ENCODE peak calls at places on chromosome 18, in four cellular contexts. R, I, S and A are unnamed samples.

GRCh38 chr18:36829362-36830140 is 624 bp downstream of the KIAA1328 start:
- DNase-seq in R (no peak), I (no peak), S (no peak), A (peak)

GRCh38 chr18:55861266-55861665 is 273.3 kb upstream of the TCF4 start:
- DNase-seq in R (no peak), I (peak), S (no peak), A (no peak)

GRCh38 chr18:2906522-2907458 is 60.0 kb downstream of the EMILIN2 start:
- DNase-seq in R (peak), I (no peak), S (peak), A (peak)

GRCh38 chr18:67634631-67635338 is 118.3 kb upstream of the DSEL start:
- DNase-seq in R (no peak), I (no peak), S (no peak), A (no peak)

GRCh38 chr18:21191596-21192307 is 50.3 kb upstream of the GREB1L start:
- DNase-seq in R (no peak), I (peak), S (peak), A (peak)

GRCh38 chr18:68399721-68400120 is 315.2 kb downstream of the TMX3 start:
- DNase-seq in R (no peak), I (no peak), S (no peak), A (no peak)

GRCh38 chr18:79507076-79507545 is 111.4 kb downstream of the NFATC1 start:
- DNase-seq in R (no peak), I (peak), S (peak), A (no peak)

GRCh38 chr18:7090771-7091170 is 26.8 kb downstream of the LAMA1 start:
- DNase-seq in R (no peak), I (no peak), S (no peak), A (no peak)

GRCh38 chr18:60411715-60412114 is 39.1 kb upstream of the MC4R start:
- DNase-seq in R (no peak), I (no peak), S (no peak), A (no peak)

GRCh38 chr18:44781890-44782289 is 101.2 kb downstream of the SETBP1 start:
- DNase-seq in R (no peak), I (peak), S (no peak), A (no peak)

GRCh38 chr18:8951491-8951890 is 151.0 kb upstream of the NDUFV2 start:
- DNase-seq in R (no peak), I (no peak), S (no peak), A (no peak)

GRCh38 chr18:14912967-14913366 is 165.0 kb downstream of the ANKRD30B start:
- DNase-seq in R (no peak), I (no peak), S (no peak), A (no peak)

GRCh38 chr18:41906528-41907256 is 48.3 kb upstream of the PIK3C3 start:
- DNase-seq in R (no peak), I (peak), S (no peak), A (peak)

GRCh38 chr18:79353238-79353637 is 42.5 kb upstream of the NFATC1 start:
- DNase-seq in R (no peak), I (peak), S (no peak), A (no peak)

GRCh38 chr18:7789853-7790552 is 222.9 kb downstream of the PTPRM start:
- DNase-seq in R (no peak), I (no peak), S (no peak), A (peak)

GRCh38 chr18:36814994-36815393 is 13.8 kb downstream of the TPGS2 start:
- DNase-seq in R (no peak), I (no peak), S (no peak), A (no peak)

GRCh38 chr18:1528964-1529509 is 624.4 kb downstream of the ADCYAP1 start:
- DNase-seq in R (no peak), I (no peak), S (no peak), A (no peak)

GRCh38 chr18:4870177-4870773 is 326.8 kb downstream of the AKAIN1 start:
- DNase-seq in R (no peak), I (no peak), S (no peak), A (no peak)

GRCh38 chr18:25830787-25831186 is 259.6 kb downstream of the SS18 start:
- DNase-seq in R (no peak), I (peak), S (no peak), A (no peak)

GRCh38 chr18:10482985-10483949 is 28.8 kb downstream of the APCDD1 start:
- DNase-seq in R (no peak), I (no peak), S (no peak), A (no peak)

GRCh38 chr18:10488022-10488421 is 33.6 kb downstream of the APCDD1 start:
- DNase-seq in R (no peak), I (no peak), S (no peak), A (no peak)

GRCh38 chr18:10485475-10485874 is 31.0 kb downstream of the APCDD1 start:
- DNase-seq in R (no peak), I (no peak), S (no peak), A (no peak)

GRCh38 chr18:10490401-10491289 is 35.2 kb upstream of the NAPG start:
- DNase-seq in R (peak), I (no peak), S (no peak), A (no peak)

DNA sequence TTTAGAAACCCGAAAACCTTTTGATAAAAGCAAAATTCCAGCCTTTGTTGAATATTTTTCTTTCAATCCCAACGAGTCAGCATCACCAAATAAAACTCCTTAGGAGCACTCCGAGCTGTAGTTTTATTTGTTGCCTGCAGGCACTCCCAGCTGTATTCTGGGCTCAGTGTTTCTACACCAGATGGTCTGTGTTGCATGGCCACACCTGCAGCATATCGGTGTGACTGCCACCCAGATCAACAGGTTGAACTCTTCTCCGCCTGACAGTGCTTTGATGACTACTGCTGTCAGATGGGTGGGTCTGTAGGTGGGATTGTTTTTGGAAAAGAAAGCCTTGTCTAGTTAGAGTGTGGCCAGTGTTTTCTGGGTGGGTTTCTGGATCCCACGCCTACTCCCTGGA is 32.7 kb downstream of the APCDD1 start:
- DNase-seq in R (no peak), I (no peak), S (no peak), A (no peak)
- TF ChIP-seq CTCF in R (no peak), I (no peak), S (no peak), A (no peak)

DNA sequence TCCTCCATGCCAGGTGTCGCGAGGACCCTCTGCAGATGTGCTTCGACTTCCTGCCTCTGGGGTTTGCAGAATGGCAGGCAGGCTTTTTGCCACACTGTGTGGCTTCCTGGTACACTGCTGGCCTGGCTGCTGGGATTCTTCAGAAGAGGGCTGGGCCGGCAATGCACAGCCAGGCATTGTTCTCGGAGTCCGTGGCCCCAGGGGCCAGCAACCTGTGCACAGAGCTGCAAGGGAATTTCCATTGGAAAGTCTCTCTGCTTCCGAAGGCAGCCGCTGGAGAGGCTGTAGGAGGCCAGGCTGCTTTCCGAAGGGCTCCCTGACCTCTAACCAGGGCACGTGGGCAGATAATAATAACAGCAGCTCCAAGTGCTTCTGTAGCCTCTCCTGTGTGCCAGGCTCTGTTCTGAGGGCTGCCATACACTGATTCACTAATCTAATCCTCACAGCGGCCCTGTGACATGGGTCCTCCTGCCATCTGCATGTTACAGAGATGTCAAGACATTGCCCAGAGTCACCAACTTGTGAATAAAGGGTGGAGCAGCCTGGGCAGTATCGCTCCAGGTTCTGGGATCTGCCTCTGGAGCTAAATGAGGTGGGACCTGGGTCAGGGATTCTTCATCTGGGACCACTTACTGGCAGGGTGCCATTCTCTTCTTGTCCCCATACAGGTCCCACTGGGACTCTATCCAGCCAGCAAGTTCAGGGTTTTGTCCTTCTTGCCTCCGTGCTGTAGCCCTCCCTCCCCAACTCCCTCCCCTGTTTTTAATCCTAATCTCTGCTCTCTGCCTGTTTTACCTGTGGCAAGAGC is 5.0 kb downstream of the LDLRAD4 start:
- DNase-seq in R (no peak), I (no peak), S (no peak), A (no peak)
- H3K27ac ChIP-seq in R (no peak), I (no peak), S (no peak), A (peak)

GRCh38 chr18:58177886-58178470 is 134.0 kb downstream of the NEDD4L start:
- DNase-seq in R (no peak), I (no peak), S (no peak), A (no peak)

GRCh38 chr18:58176915-58177717 is 133.1 kb downstream of the NEDD4L start:
- DNase-seq in R (no peak), I (peak), S (no peak), A (peak)

GRCh38 chr18:58174285-58174684 is 130.3 kb downstream of the NEDD4L start:
- DNase-seq in R (no peak), I (no peak), S (no peak), A (no peak)

GRCh38 chr18:58172031-58172430 is 128.0 kb downstream of the NEDD4L start:
- DNase-seq in R (no peak), I (no peak), S (no peak), A (no peak)

GRCh38 chr18:58175122-58175687 is 131.2 kb downstream of the NEDD4L start:
- DNase-seq in R (no peak), I (no peak), S (no peak), A (no peak)
- TF ChIP-seq CTCF in R (no peak), I (no peak), S (no peak), A (no peak)

DNA sequence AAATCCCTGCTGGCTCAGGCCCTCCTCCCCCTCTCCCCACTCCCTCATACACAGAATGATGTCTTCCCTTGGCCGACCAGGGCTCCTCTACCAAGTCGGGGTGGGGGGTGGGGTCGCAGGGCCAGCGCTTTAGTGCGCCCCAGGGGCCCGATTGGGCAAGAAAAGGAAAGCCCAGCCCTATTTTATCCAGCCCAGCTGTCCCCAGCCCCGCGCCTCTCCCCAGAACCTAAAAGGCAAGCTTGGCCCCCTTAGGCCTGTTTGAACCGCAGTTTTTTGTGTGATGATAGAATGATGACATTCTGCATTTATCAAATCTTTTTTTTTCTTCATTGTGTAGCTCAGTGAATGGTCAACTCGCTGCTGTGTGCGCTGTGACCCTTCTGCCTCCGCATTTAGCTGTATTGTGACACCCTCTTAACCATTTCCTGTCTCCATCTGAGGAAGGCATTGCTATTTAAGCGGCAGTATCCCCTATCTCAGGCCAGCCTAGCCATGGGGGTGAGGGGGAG is 231.4 kb downstream of the HAUS1 start:
- DNase-seq in R (peak), I (no peak), S (no peak), A (peak)
- H3K27ac ChIP-seq in R (no peak), I (no peak), S (no peak), A (peak)